ENCODE peak calls at places on chromosomes 16 and 17, in five cellular contexts. One of them, this sample, is unnamed.

GRCh38 chr17:82318772-82319606 is 1.6 kb upstream of the CD7 start:
- DNase-seq in heart right ventricle: no peak
- DNase-seq in Calu3: no peak
- DNase-seq in HL-60: no peak
- DNase-seq in omental fat pad: no peak
- DNase-seq in this sample: no peak

GRCh38 chr17:17768415-17769088 is 68.2 kb downstream of the SREBF1 start:
- DNase-seq in heart right ventricle: no peak
- DNase-seq in Calu3: no peak
- DNase-seq in HL-60: no peak
- DNase-seq in omental fat pad: no peak
- DNase-seq in this sample: no peak

GRCh38 chr16:28186752-28187151 is 25.0 kb downstream of the XPO6 start:
- DNase-seq in heart right ventricle: no peak
- DNase-seq in Calu3: no peak
- DNase-seq in HL-60: no peak
- DNase-seq in omental fat pad: no peak
- DNase-seq in this sample: no peak

GRCh38 chr17:82880620-82881019 is 40.8 kb upstream of the ZNF750 start:
- DNase-seq in heart right ventricle: no peak
- DNase-seq in Calu3: no peak
- DNase-seq in HL-60: no peak
- DNase-seq in omental fat pad: no peak
- DNase-seq in this sample: no peak

GRCh38 chr17:83161298-83162034 is 82.1 kb downstream of the METRNL start:
- DNase-seq in heart right ventricle: no peak
- DNase-seq in Calu3: no peak
- DNase-seq in HL-60: no peak
- DNase-seq in omental fat pad: no peak
- DNase-seq in this sample: peak; percentile 63

GRCh38 chr17:43175213-43176118 is 4.5 kb downstream of the NBR1 start:
- DNase-seq in heart right ventricle: no peak
- DNase-seq in Calu3: no peak
- DNase-seq in HL-60: no peak
- DNase-seq in omental fat pad: no peak
- DNase-seq in this sample: peak; percentile 76

GRCh38 chr17:1362964-1363363 is 37.1 kb downstream of the YWHAE start:
- DNase-seq in heart right ventricle: no peak
- DNase-seq in Calu3: no peak
- DNase-seq in HL-60: peak; percentile 63
- DNase-seq in omental fat pad: no peak
- DNase-seq in this sample: no peak

GRCh38 chr17:79224903-79225302 is 150.3 kb downstream of the ENGASE start:
- DNase-seq in heart right ventricle: no peak
- DNase-seq in Calu3: no peak
- DNase-seq in HL-60: no peak
- DNase-seq in omental fat pad: no peak
- DNase-seq in this sample: no peak

GRCh38 chr17:69567130-69567529 is 152.6 kb downstream of the MAP2K6 start:
- DNase-seq in heart right ventricle: no peak
- DNase-seq in Calu3: no peak
- DNase-seq in HL-60: no peak
- DNase-seq in omental fat pad: no peak
- DNase-seq in this sample: no peak

DNA sequence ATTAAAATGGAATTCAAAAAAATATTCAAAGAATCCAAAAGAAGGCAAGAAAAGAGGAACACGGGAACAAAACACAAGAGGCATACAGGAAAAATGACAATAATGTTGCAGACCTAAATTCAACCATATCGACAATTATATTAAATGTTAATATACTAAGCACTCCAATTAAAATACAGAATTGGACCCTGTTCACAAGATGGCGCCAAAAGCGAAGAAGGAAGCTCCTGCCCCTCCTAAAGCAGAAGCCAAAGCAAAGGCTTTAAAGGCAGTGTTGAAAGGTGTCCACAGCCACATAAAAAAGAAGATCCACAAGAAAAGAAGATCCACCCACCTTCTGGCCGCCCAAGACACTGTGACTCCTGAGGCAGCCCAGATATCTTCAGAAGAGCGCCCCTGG is 6.3 kb upstream of the XAF1 start:
- DNase-seq in heart right ventricle: no peak
- DNase-seq in Calu3: no peak
- DNase-seq in HL-60: no peak
- DNase-seq in omental fat pad: no peak
- DNase-seq in this sample: no peak
- TF ChIP-seq CTCF in heart right ventricle: peak; percentile 8
- TF ChIP-seq CTCF in Calu3: no peak
- TF ChIP-seq CTCF in HL-60: no peak
- TF ChIP-seq CTCF in omental fat pad: no peak
- TF ChIP-seq CTCF in this sample: no peak

GRCh38 chr17:44409309-44410028 is 20.0 kb upstream of the ITGA2B start:
- DNase-seq in heart right ventricle: no peak
- DNase-seq in Calu3: no peak
- DNase-seq in HL-60: no peak
- DNase-seq in omental fat pad: no peak
- DNase-seq in this sample: no peak
- TF ChIP-seq CTCF in heart right ventricle: no peak
- TF ChIP-seq CTCF in Calu3: no peak
- TF ChIP-seq CTCF in HL-60: no peak
- TF ChIP-seq CTCF in omental fat pad: no peak
- TF ChIP-seq CTCF in this sample: no peak

DNA sequence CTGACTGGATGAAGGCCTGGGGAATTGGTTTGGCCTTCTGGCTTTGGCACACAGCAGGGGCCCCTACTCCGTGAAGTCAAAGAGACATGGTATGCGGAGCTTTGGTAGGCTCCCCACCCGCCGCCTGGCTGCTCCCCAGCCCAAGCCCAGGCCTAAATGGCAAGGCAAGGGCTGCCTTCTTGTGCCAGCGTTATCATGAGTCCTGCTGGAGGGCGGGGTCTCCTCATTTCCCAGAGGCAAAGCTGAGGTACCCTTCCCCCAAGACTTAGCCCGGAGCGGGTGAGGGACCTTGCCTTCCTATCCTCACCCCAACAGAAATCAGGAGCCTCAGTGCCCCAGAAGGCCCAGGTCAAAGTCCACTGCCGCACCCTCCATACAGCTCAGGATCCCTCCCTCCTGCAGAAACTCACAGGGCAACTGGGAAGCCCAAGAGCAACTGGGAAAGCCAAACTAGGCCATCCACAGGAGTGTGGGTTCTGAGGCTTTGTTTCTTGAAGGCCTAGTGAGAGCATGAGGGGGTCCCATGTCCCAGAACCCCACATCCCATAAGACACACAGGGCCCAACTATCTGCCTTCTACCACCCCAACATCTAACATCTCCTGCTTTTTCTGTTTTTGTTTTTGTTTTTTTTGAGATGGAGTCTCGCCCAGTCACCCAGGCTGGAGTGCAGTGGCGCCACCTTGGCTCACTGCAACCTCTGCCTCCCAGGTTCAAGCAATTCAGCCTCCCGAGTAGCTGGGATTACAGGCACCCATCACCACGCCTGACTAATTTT is 9.3 kb downstream of the PGAP3 start:
- DNase-seq in heart right ventricle: no peak
- DNase-seq in Calu3: peak; percentile 99
- DNase-seq in HL-60: no peak
- DNase-seq in omental fat pad: no peak
- DNase-seq in this sample: no peak
- TF ChIP-seq CTCF in heart right ventricle: no peak
- TF ChIP-seq CTCF in Calu3: no peak
- TF ChIP-seq CTCF in HL-60: no peak
- TF ChIP-seq CTCF in omental fat pad: no peak
- TF ChIP-seq CTCF in this sample: no peak

GRCh38 chr17:73595068-73595865 is 49.0 kb downstream of the SDK2 start:
- DNase-seq in heart right ventricle: peak; percentile 54
- DNase-seq in Calu3: peak; percentile 10
- DNase-seq in HL-60: no peak
- DNase-seq in omental fat pad: no peak
- DNase-seq in this sample: no peak
- TF ChIP-seq CTCF in heart right ventricle: peak; percentile 24
- TF ChIP-seq CTCF in Calu3: no peak
- TF ChIP-seq CTCF in HL-60: no peak
- TF ChIP-seq CTCF in omental fat pad: no peak
- TF ChIP-seq CTCF in this sample: no peak

DNA sequence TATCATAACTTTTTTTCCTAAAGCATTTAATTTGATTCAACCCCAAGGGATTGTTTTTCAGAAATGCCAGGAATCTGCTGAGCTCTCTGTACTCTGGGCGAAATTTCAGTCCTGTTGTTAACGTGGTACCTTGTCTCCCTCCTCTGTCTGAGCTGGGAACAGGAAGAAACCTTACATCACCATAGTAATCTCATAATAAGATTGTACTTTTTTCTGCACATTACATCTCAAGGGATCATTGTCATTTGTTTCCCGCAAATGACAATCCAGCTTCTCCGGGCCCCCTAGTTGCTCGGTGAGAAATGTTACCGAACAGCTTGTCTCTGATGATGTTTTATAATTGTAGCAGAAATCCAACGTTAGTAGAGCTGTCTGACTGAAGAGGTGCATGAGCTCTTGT is 152.7 kb upstream of the ERCC4 start:
- DNase-seq in heart right ventricle: no peak
- DNase-seq in Calu3: no peak
- DNase-seq in HL-60: no peak
- DNase-seq in omental fat pad: no peak
- DNase-seq in this sample: no peak
- TF ChIP-seq CTCF in heart right ventricle: peak; percentile 19
- TF ChIP-seq CTCF in Calu3: no peak
- TF ChIP-seq CTCF in HL-60: no peak
- TF ChIP-seq CTCF in omental fat pad: no peak
- TF ChIP-seq CTCF in this sample: no peak

GRCh38 chr16:53415504-53415903 is 18.8 kb upstream of the RBL2 start:
- DNase-seq in heart right ventricle: no peak
- DNase-seq in Calu3: peak; percentile 56
- DNase-seq in HL-60: no peak
- DNase-seq in omental fat pad: no peak
- DNase-seq in this sample: no peak

GRCh38 chr16:53417976-53418375 is 16.3 kb upstream of the RBL2 start:
- DNase-seq in heart right ventricle: no peak
- DNase-seq in Calu3: no peak
- DNase-seq in HL-60: no peak
- DNase-seq in omental fat pad: no peak
- DNase-seq in this sample: no peak

GRCh38 chr16:53417011-53417410 is 17.3 kb upstream of the RBL2 start:
- DNase-seq in heart right ventricle: no peak
- DNase-seq in Calu3: no peak
- DNase-seq in HL-60: no peak
- DNase-seq in omental fat pad: no peak
- DNase-seq in this sample: peak; percentile 62

GRCh38 chr16:53421248-53421647 is 13.0 kb upstream of the RBL2 start:
- DNase-seq in heart right ventricle: no peak
- DNase-seq in Calu3: no peak
- DNase-seq in HL-60: no peak
- DNase-seq in omental fat pad: no peak
- DNase-seq in this sample: no peak
- TF ChIP-seq CTCF in heart right ventricle: no peak
- TF ChIP-seq CTCF in Calu3: peak; percentile 30
- TF ChIP-seq CTCF in HL-60: no peak
- TF ChIP-seq CTCF in omental fat pad: no peak
- TF ChIP-seq CTCF in this sample: no peak

DNA sequence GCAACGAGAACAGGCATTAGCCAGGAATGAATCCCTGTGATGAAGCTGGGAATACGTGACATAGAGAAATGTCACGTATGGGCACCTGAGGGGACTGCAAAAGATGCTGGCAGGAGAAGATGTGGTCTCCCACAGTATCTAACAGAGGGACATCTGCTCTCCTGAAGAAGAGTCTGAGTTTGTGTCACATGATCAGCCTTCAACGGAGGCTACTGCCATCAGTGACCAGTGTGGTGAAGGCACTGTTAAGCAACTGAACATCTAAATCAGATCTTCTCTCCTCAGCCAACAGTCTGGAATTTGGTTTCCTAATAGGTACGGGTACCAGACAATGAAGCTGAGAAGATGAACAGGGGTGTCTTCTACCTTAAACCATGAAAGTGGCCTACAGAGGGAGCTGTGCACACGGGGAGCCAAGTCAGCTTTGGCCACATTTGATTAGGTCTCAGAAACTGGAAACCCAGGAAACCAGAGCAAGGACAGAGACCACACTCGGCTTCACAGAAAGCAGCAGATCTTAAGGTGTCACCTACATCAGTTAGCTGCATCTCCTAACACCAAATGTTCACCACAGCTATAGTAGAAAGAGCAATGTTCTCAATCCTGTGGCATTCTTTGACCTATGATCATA is 41.8 kb downstream of the BRD7 start:
- DNase-seq in heart right ventricle: no peak
- DNase-seq in Calu3: no peak
- DNase-seq in HL-60: no peak
- DNase-seq in omental fat pad: no peak
- DNase-seq in this sample: no peak
- TF ChIP-seq CTCF in heart right ventricle: peak; percentile 39
- TF ChIP-seq CTCF in Calu3: peak; percentile 49
- TF ChIP-seq CTCF in HL-60: peak; percentile 8
- TF ChIP-seq CTCF in omental fat pad: no peak
- TF ChIP-seq CTCF in this sample: peak; percentile 67